ENCODE peak calls at places on chromosome 17, in seven cellular contexts. T is CD8-positive, alpha-beta T cell; U is body of pancreas; O is neural progenitor cell; J is IMR-90; N is mammary epithelial cell; A is breast epithelium. P is an unnamed sample.
A peak's percentile ranks its signal among the peaks of the same experiment; 100 is the strongest.

GRCh38 chr17:50173335-50173941 is 7.6 kb downstream of the SGCA start:
- DNase-seq in T (no peak), U (no peak), O (peak; percentile 37), J (peak; percentile 95), N (peak; percentile 28), A (no peak), P (no peak)

GRCh38 chr17:82684207-82684903 is 14.1 kb downstream of the RAB40B start:
- DNase-seq in T (no peak), U (peak; percentile 59), O (no peak), J (no peak), N (peak; percentile 71), A (no peak), P (no peak)

GRCh38 chr17:81470944-81471803 is 41.4 kb downstream of the ACTG1 start:
- DNase-seq in T (no peak), U (no peak), O (peak; percentile 72), J (peak; percentile 30), N (no peak), A (no peak), P (no peak)

GRCh38 chr17:29789186-29790170 is 140.6 kb downstream of the SSH2 start:
- DNase-seq in T (no peak), U (no peak), O (peak; percentile 7), J (no peak), N (peak; percentile 23), A (no peak), P (peak; percentile 74)

GRCh38 chr17:40666366-40666765 is 1.4 kb upstream of the KRT222 start:
- DNase-seq in T (no peak), U (no peak), O (no peak), J (no peak), N (no peak), A (no peak), P (no peak)

GRCh38 chr17:15957206-15957605 is 12.3 kb downstream of the ADORA2B start:
- DNase-seq in T (no peak), U (no peak), O (no peak), J (no peak), N (peak; percentile 62), A (no peak), P (no peak)

GRCh38 chr17:55122114-55122513 is 142.6 kb upstream of the HLF start:
- DNase-seq in T (no peak), U (no peak), O (no peak), J (no peak), N (no peak), A (no peak), P (no peak)

GRCh38 chr17:31524926-31525800 is 133.7 kb downstream of the RAB11FIP4 start:
- DNase-seq in T (peak; percentile 81), U (peak; percentile 89), O (peak; percentile 92), J (peak; percentile 93), N (peak; percentile 81), A (peak; percentile 95), P (peak; percentile 93)

GRCh38 chr17:67554634-67555033 is 163.1 kb upstream of the NOL11 start:
- DNase-seq in T (no peak), U (no peak), O (no peak), J (no peak), N (no peak), A (no peak), P (no peak)

DNA sequence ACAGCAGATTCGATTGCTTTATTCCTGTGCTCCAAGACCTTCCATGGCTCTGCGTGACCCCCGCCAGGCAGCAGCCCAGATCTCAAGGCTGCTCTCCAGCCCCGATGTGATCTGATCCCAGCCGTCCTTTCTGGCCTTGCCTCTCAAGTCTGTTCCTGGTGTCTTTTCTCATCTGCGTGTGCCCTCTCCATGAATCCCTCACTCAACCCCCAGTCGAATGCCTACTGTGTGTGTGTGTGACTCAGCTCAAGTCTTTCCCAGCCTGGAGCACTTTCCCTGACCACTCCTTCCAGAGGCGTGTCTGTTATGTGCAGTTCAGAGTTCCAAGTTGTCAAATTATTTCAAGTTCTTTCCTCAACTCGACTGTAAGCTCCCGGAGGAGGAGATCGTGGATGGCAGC is 64.0 kb downstream of the MRM1 start:
- DNase-seq in T (no peak), U (no peak), O (no peak), J (no peak), N (peak; percentile 20), A (no peak), P (no peak)
- H3K9me3 ChIP-seq in T (no peaks in the 10 kb centered on the region), U (no peaks in the 10 kb centered on the region), O (no peaks in the 10 kb centered on the region), J (no peaks in the 10 kb centered on the region), N (no peaks in the 10 kb centered on the region), A (no peaks in the 10 kb centered on the region), P (no peaks in the 10 kb centered on the region)

DNA sequence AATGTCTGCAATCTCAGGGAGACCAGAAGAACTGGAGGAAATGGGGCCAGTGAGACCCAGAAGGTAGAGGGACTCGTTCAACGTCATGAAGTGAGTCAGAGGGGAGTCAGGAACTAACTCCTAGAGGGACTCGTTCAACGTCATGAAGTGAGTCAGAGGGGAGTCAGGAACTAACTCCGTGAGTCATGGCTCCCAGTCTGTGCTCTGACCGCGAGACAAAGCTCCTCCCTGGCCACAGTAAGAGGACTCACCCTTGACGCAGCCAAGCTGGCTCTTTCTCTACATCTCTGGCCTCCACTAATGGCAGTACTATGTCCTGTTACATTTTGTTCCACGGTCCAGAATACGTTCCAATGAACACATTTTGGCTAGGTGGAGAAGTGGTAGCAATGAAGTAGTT is 902.5 kb downstream of the KCNJ2 start:
- DNase-seq in T (no peak), U (no peak), O (no peak), J (peak; percentile 99), N (peak; percentile 98), A (no peak), P (no peak)
- H3K4me3 ChIP-seq in T (no peak overlapping the region), U (no peak overlapping the region), O (no peak overlapping the region), J (no peak overlapping the region), N (no peak overlapping the region), A (no peak overlapping the region), P (no peak overlapping the region)

DNA sequence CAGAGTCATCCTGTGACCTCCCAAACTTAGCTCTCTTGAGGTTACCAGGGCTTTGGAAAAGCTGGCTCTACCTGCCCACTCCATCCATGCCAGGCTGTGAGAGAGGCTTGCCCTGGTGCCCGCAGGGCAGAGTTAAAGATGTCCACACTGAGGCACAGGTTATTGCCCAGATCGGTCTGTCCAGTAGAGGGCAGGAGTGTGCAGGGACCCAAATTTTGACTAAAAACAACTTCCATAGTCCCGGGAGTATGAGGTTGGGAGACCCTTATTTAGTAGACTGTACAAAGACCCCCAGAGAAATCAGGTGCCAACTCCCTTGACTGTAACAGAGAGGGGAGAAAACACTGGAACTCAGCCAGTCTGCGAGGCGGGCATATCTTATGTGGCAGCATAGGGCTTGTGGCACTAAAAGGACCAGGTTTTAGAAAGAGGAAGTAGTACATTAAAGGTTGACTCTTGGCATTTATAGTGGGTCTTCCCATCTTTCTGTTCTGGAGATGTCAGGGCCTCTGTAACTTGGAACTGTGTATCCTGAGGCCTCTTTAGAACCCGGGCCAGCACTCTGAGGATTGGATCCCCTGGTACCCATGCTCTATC is 43.3 kb downstream of the HNF1B start:
- DNase-seq in T (peak; percentile 31), U (peak; percentile 58), O (peak; percentile 39), J (no peak), N (no peak), A (no peak), P (peak; percentile 72)
- H3K9me3 ChIP-seq in T (no peaks in the 10 kb centered on the region), U (no peaks in the 10 kb centered on the region), O (no peaks in the 10 kb centered on the region), J (no peaks in the 10 kb centered on the region), N (no peaks in the 10 kb centered on the region), A (no peaks in the 10 kb centered on the region), P (no peaks in the 10 kb centered on the region)

GRCh38 chr17:8176197-8176940 is at the start of gene TMEM107:
- DNase-seq in T (peak; percentile 87), U (peak; percentile 89), O (peak; percentile 96), J (peak; percentile 72), N (peak; percentile 77), A (peak; percentile 87), P (peak; percentile 94)
- H3K4me3 ChIP-seq in T (peak within 1 kb of the TSS; percentile 76), U (peak within 1 kb of the TSS; percentile 16), O (peak within 1 kb of the TSS; percentile 57), J (peak within 1 kb of the TSS; percentile 65), N (peak within 1 kb of the TSS; percentile 82), A (peak within 1 kb of the TSS; percentile 71), P (peak within 1 kb of the TSS; percentile 68)

P was measured in upper lobe of right lung.